ENCODE peak calls at places on chromosomes 7 and 10, in seven cellular contexts. U, J, F, O, L, Q and C are unnamed samples. For H3K4me1, the result is how much of the 10 kb centered on the place peaks cover.

GRCh38 chr10:113617086-113617485 is 46.8 kb downstream of the NRAP start:
- DNase-seq in Q (no peak), J (no peak), F (no peak), O (no peak), U (no peak), L (no peak), C (no peak)

GRCh38 chr10:114648368-114648767 is 9.7 kb downstream of the ABLIM1 start:
- DNase-seq in F (no peak), L (no peak), O (no peak), U (no peak), J (no peak), Q (peak), C (no peak)

GRCh38 chr7:137890449-137890916 is 43.7 kb upstream of the DGKI start:
- DNase-seq in J (no peak), O (no peak), U (no peak), F (no peak), Q (no peak), L (no peak), C (no peak)

GRCh38 chr10:12799746-12800145 is 201.8 kb downstream of the CCDC3 start:
- DNase-seq in F (no peak), Q (no peak), L (no peak), U (no peak), O (no peak), J (no peak), C (no peak)

GRCh38 chr7:116395125-116395791 is 104.3 kb upstream of the CAV2 start:
- DNase-seq in O (no peak), F (no peak), Q (peak), L (no peak), U (no peak), J (no peak), C (no peak)

GRCh38 chr7:44587843-44588711 is 6.0 kb upstream of the TMED4 start:
- DNase-seq in L (no peak), F (no peak), Q (no peak), O (peak), U (no peak), J (no peak), C (no peak)

GRCh38 chr10:42691361-42692120 is 53.2 kb upstream of the ZNF33B start:
- DNase-seq in F (no peak), L (peak), J (no peak), Q (no peak), U (no peak), O (no peak), C (no peak)

GRCh38 chr10:119315128-119316001 is 108.0 kb downstream of the GRK5 start:
- DNase-seq in O (no peak), U (no peak), L (no peak), F (no peak), J (no peak), Q (peak), C (no peak)

GRCh38 chr7:3301831-3302618 is 973 bp downstream of the SDK1 start:
- DNase-seq in Q (peak), U (no peak), F (no peak), L (peak), O (no peak), J (no peak), C (peak)

GRCh38 chr7:75915416-75916156 is 631 bp downstream of the POR start:
- DNase-seq in F (no peak), U (no peak), O (peak), Q (no peak), L (peak), J (no peak), C (peak)

GRCh38 chr10:130570119-130570518 is 433.9 kb downstream of the GLRX3 start:
- DNase-seq in J (no peak), F (no peak), O (no peak), U (no peak), Q (no peak), L (no peak), C (no peak)

GRCh38 chr10:46556515-46557318 is at the start of gene GPRIN2:
- DNase-seq in F (peak), J (no peak), U (peak), L (peak), O (peak), Q (peak), C (peak)

GRCh38 chr7:134473861-134474291 is 15.0 kb upstream of the AKR1B1 start:
- DNase-seq in F (no peak), U (no peak), L (no peak), Q (peak), J (no peak), O (no peak), C (no peak)

GRCh38 chr7:102061981-102062390 is 224.7 kb upstream of the SH2B2 start:
- DNase-seq in U (no peak), L (no peak), J (no peak), O (no peak), F (no peak), Q (no peak), C (no peak)

GRCh38 chr7:102064361-102065025 is 222.2 kb upstream of the SH2B2 start:
- DNase-seq in Q (peak), U (no peak), O (no peak), J (no peak), F (no peak), L (no peak), C (no peak)

GRCh38 chr7:102063736-102064135 is 222.9 kb upstream of the SH2B2 start:
- DNase-seq in O (peak), L (no peak), F (no peak), Q (peak), J (no peak), U (no peak), C (peak)

GRCh38 chr7:102066476-102066875 is 220.2 kb upstream of the SH2B2 start:
- DNase-seq in U (no peak), F (no peak), O (no peak), Q (no peak), L (no peak), J (no peak), C (no peak)

DNA sequence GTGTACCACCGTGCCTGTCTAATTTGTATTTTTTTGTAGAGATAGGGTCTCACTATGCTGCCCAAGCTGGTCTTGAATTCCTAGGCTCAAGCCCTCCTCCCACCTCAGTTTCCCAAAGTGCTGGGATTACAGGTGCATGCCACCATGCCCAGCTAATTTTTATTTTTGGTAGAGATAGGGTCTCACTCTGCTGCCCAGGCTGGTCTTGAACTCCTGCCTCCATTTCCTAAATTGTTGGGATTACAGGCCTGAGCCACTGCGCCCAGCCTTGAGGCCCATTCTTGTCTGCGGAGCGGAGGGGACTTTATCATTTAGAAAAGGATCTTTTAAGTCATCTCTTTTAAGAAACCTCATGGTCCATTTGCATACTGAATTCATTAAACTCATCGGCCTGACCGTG is 221.4 kb upstream of the SH2B2 start:
- DNase-seq in F (no peak), J (no peak), O (no peak), U (no peak), L (no peak), Q (no peak), C (no peak)
- H3K4me1 ChIP-seq in F (under half), J (under half), O (under half), U (under half), L (under half), Q (under half), C (under half)

GRCh38 chr10:21959998-21960397 is 43.5 kb downstream of the DNAJC1 start:
- DNase-seq in O (no peak), U (no peak), Q (no peak), F (no peak), J (no peak), L (no peak), C (no peak)
- TF ChIP-seq CTCF in O (no peak), U (no peak), Q (no peak), F (no peak), J (no peak), L (no peak), C (no peak)

DNA sequence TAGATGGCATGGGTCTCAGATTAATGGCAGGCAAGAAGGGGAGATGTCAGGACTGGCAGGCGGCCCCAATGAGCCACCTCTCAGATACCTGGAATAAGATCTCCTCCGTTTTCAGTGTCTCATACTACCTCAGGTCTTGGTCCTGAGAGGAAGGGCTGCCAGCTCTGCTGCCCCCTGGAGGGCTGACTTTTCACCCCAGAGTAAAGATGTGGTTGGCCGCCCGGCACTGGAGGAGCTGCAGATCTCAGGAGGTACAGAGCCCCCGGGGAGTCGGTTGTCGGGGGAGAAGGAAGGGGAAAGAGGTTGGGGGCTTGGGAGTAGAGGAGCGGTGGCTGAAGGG is 642 bp upstream of the COL13A1 start:
- DNase-seq in J (no peak), O (peak), L (peak), Q (peak), F (peak), U (no peak), C (no peak)
- H3K4me3 ChIP-seq in J (peak), O (peak), L (no peak), Q (peak), F (peak), U (peak), C (no peak)

GRCh38 chr10:124225029-124225467 is 131.7 kb upstream of the CHST15 start:
- DNase-seq in J (no peak), Q (no peak), F (no peak), O (peak), L (no peak), U (no peak), C (no peak)
- H3K4me1 ChIP-seq in J (under half), Q (under half), F (under half), O (under half), L (under half), U (under half), C (under half)

DNA sequence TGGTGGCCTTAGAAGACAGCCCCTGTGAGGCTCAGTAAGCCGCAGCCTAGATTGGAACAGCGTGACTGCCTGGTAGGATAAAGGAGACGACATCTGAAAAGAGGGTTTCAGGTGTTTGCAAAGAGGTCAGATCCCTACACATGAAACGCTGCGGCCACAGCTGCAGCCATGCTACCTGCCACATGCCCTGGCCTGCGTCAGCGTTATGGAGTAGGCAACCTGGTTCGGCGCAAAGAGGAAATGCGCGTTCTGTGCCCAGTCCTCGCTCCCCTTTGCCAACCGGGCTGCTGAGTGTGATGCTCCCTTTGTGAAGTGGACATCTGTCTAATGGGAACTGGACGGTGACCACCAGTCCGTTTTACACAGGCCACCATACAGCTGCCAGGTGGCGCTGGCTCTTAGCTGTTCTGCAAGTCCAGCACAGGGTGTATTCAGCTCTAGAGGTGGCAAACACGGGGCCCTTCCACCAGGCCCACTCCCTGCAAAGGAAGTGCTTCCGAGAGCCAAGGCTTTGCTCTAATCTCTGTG is 160.3 kb downstream of the CELF2 start:
- DNase-seq in F (no peak), Q (no peak), U (no peak), O (no peak), J (no peak), L (no peak), C (no peak)
- TF ChIP-seq CTCF in F (no peak), Q (no peak), U (no peak), O (no peak), J (no peak), L (no peak), C (no peak)

DNA sequence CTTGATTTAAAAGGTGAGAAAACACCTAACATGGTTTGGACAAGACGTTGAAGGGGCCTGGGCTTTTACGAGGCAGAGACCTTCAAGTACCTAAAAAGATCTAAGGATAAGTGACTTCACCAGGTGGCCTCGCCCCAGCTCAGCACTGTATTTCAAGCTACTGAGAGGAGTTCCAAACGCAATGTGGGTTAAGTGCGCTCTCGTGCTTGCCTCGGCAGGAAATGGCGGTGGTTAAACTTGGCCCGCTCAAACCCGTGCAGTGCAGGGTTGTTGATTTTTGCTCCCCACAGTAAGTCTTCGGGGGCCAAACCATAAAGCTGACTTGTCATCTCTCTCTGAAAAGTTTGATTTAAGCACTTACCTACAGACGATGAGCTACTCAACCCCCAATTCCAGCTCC is 249.9 kb downstream of the CREB5 start:
- DNase-seq in Q (no peak), O (no peak), F (no peak), J (no peak), U (no peak), L (no peak), C (no peak)
- H3K4me3 ChIP-seq in Q (no peak), O (no peak), F (no peak), J (no peak), U (no peak), L (no peak), C (no peak)